ENCODE peak calls at places on chromosomes 3 and 15, in six cellular contexts. K is neural progenitor cell, R is psoas muscle, J is left ventricle myocardium inferior, F is brain microvascular endothelial cell, S is HCT116. C is an unnamed sample.

GRCh38 chr15:65638681-65639089 is 16.9 kb downstream of the SLC24A1 start:
- DNase-seq in R (no peak), K (peak), J (no peak), S (peak), F (peak), C (no peak)

GRCh38 chr3:46659285-46659684 is 34.2 kb downstream of the ALS2CL start:
- DNase-seq in J (no peak), F (no peak), K (peak), R (no peak), S (no peak), C (no peak)

GRCh38 chr3:100902572-100902971 is 90.6 kb downstream of the ABI3BP start:
- DNase-seq in F (peak), R (no peak), S (no peak), J (no peak), K (no peak), C (no peak)

GRCh38 chr3:114569186-114569585 is 275.4 kb downstream of the TIGIT start:
- DNase-seq in R (no peak), S (no peak), K (no peak), F (no peak), J (no peak), C (no peak)

GRCh38 chr3:172749201-172749965 is 1.1 kb upstream of the ECT2 start:
- DNase-seq in J (no peak), S (peak), R (no peak), F (peak), K (no peak), C (no peak)

GRCh38 chr15:59522988-59523461 is 85.0 kb downstream of the FAM81A start:
- DNase-seq in J (no peak), F (no peak), R (no peak), S (no peak), K (no peak), C (no peak)

GRCh38 chr15:39596358-39597051 is 15.6 kb downstream of the THBS1 start:
- DNase-seq in K (no peak), J (no peak), F (no peak), R (no peak), S (no peak), C (no peak)

GRCh38 chr3:65328148-65328547 is 640.3 kb upstream of the ADAMTS9 start:
- DNase-seq in S (no peak), K (no peak), J (no peak), F (no peak), R (no peak), C (no peak)

GRCh38 chr3:72560857-72561675 is 287.2 kb downstream of the SHQ1 start:
- DNase-seq in R (no peak), S (no peak), K (peak), J (no peak), F (no peak), C (no peak)

GRCh38 chr3:6223572-6223971 is 637.3 kb upstream of the GRM7 start:
- DNase-seq in S (no peak), R (no peak), K (no peak), F (no peak), J (no peak), C (no peak)

GRCh38 chr15:51288143-51289065 is 50.0 kb downstream of the CYP19A1 start:
- DNase-seq in J (no peak), R (no peak), K (no peak), F (no peak), S (no peak), C (peak)

GRCh38 chr3:47661121-47661752 is 82.6 kb upstream of the CSPG5 start:
- DNase-seq in K (no peak), F (peak), S (no peak), J (no peak), R (peak), C (no peak)

GRCh38 chr15:62554164-62554563 is 389.1 kb upstream of the C2CD4B start:
- DNase-seq in F (no peak), R (no peak), J (no peak), K (no peak), S (no peak), C (no peak)

GRCh38 chr3:149314807-149315578 is 18.4 kb downstream of the TM4SF18 start:
- DNase-seq in R (no peak), S (no peak), K (no peak), F (peak), J (no peak), C (no peak)

GRCh38 chr3:30305021-30305420 is 301.4 kb upstream of the TGFBR2 start:
- DNase-seq in K (no peak), S (no peak), R (no peak), J (no peak), F (no peak), C (no peak)

GRCh38 chr3:71563827-71564226 is 19.7 kb downstream of the FOXP1 start:
- DNase-seq in F (no peak), J (no peak), K (no peak), S (no peak), R (no peak), C (no peak)

GRCh38 chr3:126683506-126683905 is 20.5 kb upstream of the CHCHD6 start:
- DNase-seq in J (no peak), F (no peak), K (no peak), R (no peak), S (no peak), C (peak)

GRCh38 chr3:78893161-78893560 is 874.6 kb downstream of the ROBO1 start:
- DNase-seq in S (no peak), K (no peak), F (no peak), J (no peak), R (no peak), C (no peak)

GRCh38 chr3:135992072-135992471 is 26.5 kb downstream of the PPP2R3A start:
- DNase-seq in R (no peak), S (peak), K (no peak), J (no peak), F (peak), C (no peak)

GRCh38 chr3:108590443-108590842 is 921 bp downstream of the DZIP3 start:
- DNase-seq in S (no peak), F (no peak), K (peak), R (no peak), J (no peak), C (no peak)

GRCh38 chr3:149641011-149641728 is 16.7 kb downstream of the WWTR1 start:
- DNase-seq in S (no peak), F (no peak), J (no peak), R (no peak), K (peak), C (no peak)

GRCh38 chr3:156218353-156218744 is 98.0 kb downstream of the KCNAB1 start:
- DNase-seq in F (peak), R (no peak), J (no peak), K (no peak), S (no peak), C (no peak)

GRCh38 chr3:112926000-112926399 is 48.9 kb downstream of the CD200R1 start:
- DNase-seq in K (no peak), R (no peak), S (no peak), F (no peak), J (no peak), C (no peak)

GRCh38 chr3:100492059-100492809 is at the start of gene TMEM45A:
- DNase-seq in K (peak), R (peak), S (peak), F (peak), J (peak), C (peak)

GRCh38 chr3:45154641-45155147 is 8.5 kb upstream of the CDCP1 start:
- DNase-seq in F (peak), R (no peak), S (no peak), K (no peak), J (no peak), C (no peak)

GRCh38 chr3:99330281-99330680 is 308.1 kb upstream of the COL8A1 start:
- DNase-seq in F (peak), S (no peak), R (no peak), K (no peak), J (peak), C (no peak)

GRCh38 chr3:188319569-188319968 is 165.6 kb downstream of the LPP start:
- DNase-seq in F (no peak), K (no peak), S (no peak), R (no peak), J (no peak), C (no peak)

GRCh38 chr3:165839296-165840076 is 2.3 kb upstream of the BCHE start:
- DNase-seq in K (peak), R (no peak), J (no peak), S (no peak), F (no peak), C (no peak)

GRCh38 chr15:61047783-61048182 is 181.3 kb downstream of the RORA start:
- DNase-seq in J (no peak), K (no peak), F (peak), R (no peak), S (no peak), C (no peak)

DNA sequence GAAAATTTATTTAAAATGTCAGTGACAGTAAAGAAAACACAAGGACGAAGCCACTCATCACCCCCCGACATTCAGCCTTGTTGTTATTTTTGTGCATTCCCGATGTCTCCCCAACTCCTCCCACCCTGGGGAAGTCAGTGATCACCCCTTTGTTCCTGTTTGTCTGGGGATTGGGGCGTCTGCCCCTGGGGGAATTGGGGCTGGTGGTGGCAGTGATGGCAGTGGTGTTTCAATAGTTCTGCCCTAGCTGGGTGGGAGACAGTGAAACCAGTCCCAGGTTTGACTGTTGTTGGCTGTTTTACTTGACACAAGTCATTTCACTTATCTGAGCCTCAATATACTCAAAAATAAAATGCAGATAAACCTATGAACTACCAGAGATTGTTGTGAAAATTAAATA is 33.5 kb downstream of the IRAK2 start:
- DNase-seq in R (no peak), S (no peak), F (no peak), K (no peak), J (no peak), C (no peak)
- H3K27ac ChIP-seq in R (peak), S (no peak), F (no peak), K (no peak), J (no peak), C (no peak)

DNA sequence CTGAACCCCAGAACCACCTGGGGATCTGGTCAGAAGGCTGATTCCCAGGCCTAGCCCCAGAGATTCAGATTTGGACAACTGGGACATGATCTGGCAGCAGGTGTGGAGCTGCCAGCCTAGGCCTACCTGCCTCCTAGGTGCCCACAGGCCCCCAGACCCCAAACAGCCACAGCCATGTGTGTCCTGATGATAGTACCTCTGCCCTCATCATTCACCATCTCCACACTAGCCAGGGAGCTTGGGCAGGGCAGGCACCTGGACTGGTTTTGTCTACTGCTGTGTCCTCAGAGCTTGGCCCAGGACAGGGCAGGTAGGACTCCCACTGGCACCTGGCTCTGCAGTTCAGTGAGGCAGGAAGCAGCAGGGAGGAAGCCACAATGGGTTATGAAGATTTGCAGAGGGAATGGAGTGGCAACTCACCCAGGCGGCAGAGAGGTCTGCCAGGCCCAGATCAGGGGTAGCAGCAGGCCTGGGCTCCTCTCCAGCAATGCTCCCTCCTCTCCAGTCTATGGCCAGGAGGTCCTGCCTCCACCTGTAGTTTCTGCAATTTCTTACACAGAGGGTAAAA is 34.8 kb downstream of the HMCES start:
- DNase-seq in R (no peak), K (no peak), S (no peak), F (no peak), J (no peak), C (no peak)
- H3K27ac ChIP-seq in R (peak), K (no peak), S (peak), F (no peak), J (peak), C (peak)

DNA sequence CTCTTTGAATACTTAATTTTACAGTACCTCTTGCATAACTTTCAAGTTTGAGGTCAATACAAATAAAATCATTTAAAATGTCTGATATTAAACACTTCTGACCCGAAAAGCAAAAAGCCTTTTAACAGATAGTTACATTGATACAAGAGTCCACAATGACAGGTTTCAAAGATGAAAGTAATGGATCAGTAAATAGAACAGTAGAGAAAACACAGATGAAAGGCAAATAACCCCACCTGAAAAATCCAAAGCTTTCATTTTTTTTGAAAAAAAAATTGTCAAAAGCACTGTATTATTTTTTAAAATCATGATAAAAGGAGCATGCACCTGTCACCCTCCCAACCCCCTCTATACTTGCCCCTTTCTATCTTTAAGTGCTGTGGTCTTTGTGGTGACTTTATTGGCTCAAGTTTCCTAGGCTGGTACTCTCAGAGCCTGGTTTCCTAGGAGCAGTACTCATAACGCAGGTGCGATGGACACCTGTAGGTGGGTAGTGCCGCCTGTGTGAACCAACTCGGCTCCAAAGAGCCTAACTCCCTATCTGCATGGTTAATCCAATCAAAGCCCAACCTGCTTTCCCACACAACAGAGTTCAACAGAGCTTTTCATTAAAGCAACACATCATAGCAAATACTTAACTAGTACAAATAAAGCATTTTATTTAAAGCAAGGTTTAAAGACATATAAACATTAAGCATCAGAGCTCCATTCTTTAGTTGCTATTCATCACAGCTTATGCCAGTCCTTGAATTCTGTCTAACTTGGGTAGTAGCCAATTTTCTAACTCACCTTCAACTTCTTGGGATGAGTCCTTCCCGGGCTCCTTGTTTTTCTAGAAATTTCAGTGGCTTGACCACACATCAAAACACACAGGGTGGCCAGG is 32.3 kb downstream of the LIPC start:
- DNase-seq in R (no peak), J (no peak), S (no peak), F (no peak), K (no peak), C (no peak)
- H3K27ac ChIP-seq in R (no peak), J (no peak), S (no peak), F (no peak), K (no peak), C (no peak)

GRCh38 chr3:61562042-61562809 is 855 bp downstream of the PTPRG start:
- DNase-seq in K (peak), F (no peak), R (peak), S (no peak), J (peak), C (no peak)

GRCh38 chr3:61560452-61561373 is 658 bp upstream of the PTPRG start:
- DNase-seq in K (peak), F (peak), J (peak), S (peak), R (peak), C (peak)

GRCh38 chr3:61562810-61563613 is 1.6 kb downstream of the PTPRG start:
- DNase-seq in R (peak), J (peak), K (peak), S (no peak), F (no peak), C (peak)

GRCh38 chr3:61559108-61559731 is 2.2 kb upstream of the PTPRG start:
- DNase-seq in S (no peak), F (no peak), K (no peak), R (no peak), J (no peak), C (no peak)

DNA sequence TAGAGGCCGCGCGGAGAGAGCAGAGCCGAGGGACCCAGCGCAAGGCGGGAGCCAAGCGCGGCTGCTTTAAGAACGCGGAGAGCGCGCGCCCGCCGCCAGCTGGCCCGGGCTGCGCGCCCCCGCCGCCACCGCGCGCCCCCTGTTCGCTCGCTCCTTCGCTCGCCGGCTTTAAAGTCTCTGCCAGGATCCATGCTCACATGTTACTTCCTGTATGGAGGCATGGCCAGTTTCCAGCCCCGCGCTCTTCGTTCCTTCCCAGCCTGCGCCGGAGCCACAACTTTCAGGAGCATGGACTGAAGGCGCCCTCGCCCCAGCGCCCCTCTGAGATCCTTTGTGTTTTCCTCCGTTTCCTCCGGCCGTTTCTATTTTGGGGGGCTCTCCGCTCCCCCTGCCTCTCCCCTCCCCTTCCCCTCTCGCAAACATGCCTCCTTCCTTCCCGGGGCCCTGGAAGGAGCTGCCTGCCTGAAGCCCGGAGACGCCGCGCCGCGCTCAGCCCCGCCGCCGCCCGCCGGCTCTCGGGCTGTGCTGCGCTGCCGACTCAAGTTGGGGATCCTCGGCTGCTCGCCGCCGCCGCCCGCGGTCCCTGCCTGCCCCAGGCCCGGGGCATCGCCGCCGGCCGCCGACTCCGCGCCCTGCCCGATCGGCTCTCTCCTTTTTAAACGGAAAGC is at the start of gene PTPRG:
- DNase-seq in R (peak), F (peak), J (peak), K (peak), S (peak), C (peak)
- H3K27ac ChIP-seq in R (peak), F (peak), J (peak), K (peak), S (peak), C (peak)

DNA sequence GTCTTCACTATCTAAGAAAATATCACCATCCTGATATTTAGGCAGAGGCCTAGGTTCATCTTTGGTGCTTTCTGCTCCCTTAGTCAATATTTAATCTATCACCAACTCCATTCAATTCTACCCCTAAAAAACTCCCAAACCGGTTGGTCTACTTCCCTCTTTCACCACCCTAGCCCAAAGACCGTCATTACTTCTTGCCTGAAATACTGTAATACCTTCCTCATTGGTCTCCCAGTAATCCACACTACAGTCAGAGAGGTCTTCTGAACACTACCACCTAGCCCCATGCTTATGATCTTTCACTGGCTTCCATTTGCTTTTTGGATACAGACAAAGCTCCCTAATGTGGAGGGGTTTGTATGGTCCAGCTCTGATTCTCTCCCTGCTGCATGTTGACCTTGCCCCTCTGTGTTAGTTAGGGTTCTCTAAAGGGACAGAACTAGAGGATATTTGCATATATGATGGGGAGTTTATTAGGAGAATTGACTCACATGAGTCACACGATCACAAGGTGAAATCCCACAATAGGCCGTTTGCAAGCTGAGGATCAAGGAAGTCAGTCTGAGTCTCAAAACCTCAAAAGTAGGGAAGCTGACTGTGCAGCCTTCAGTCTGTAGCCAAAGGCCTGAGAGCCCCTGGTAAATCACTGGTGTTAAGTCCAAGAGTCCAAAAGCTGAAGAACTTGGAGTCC is 36.4 kb upstream of the ATP2C1 start:
- DNase-seq in J (no peak), K (no peak), R (no peak), S (no peak), F (no peak), C (no peak)
- H3K27ac ChIP-seq in J (no peak), K (no peak), R (no peak), S (no peak), F (no peak), C (no peak)

GRCh38 chr15:31031471-31032064 is 40.1 kb upstream of the MTMR10 start:
- DNase-seq in J (no peak), S (no peak), K (no peak), F (peak), R (no peak), C (no peak)
- H3K27ac ChIP-seq in J (peak), S (no peak), K (no peak), F (no peak), R (no peak), C (no peak)

DNA sequence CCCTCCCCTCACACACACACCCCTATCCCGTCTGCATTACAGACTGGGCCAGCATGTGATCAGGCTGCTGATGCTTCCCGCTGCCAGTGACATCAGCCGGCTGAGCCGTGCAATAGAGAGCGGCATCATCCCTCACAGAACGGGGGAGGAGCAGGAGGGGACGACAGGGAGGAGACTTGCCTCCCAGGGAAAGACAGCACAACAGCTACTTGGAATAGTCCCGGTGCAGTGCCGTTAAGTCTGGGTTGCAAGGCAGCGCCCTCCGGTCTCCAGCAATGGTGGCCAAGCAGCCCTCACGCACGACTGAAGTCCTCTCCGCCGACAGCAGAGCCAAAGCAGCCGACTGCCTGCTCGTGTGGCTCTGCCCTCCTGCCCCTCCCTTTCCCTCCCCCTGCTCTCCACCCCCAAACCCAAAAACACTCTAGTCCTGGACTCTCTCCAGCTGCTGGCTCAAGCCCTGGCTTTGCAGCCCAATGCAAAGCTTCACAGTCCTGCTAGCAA is 31.5 kb upstream of the RPS17 start:
- DNase-seq in R (peak), F (peak), S (no peak), K (peak), J (peak), C (peak)
- H3K27ac ChIP-seq in R (no peak), F (no peak), S (no peak), K (no peak), J (peak), C (peak)